ENCODE peak calls at places on chromosomes 11 and 22, in eight cellular contexts. Z is ELR; Y is caudate nucleus; L is mucosa of gallbladder; V is T-helper 2 cell; F is NCI-H1436; U is stimulated activated naive CD8-positive, alpha-beta T cell treated with anti-CD3 and anti-CD28 coated beads, Interleukin-15, amount 100 ng/mL, for 72 hours; R is effector CD4-positive, alpha-beta T cell. J is an unnamed sample.
A peak's percentile ranks its signal among the peaks of the same experiment; 100 is the strongest.

GRCh38 chr11:121119444-121119843 is 18.4 kb downstream of the TECTA start:
- DNase-seq in Z (no peak), Y (no peak), L (no peak), V (no peak), F (no peak), U (no peak), R (no peak), J (no peak)

GRCh38 chr11:133740928-133741327 is 104.4 kb downstream of the SPATA19 start:
- DNase-seq in Z (no peak), Y (no peak), L (no peak), V (no peak), F (no peak), U (no peak), R (no peak), J (no peak)

GRCh38 chr22:46373838-46374662 is 38.5 kb downstream of the TRMU start:
- DNase-seq in Z (no peak), Y (no peak), L (no peak), V (no peak), F (no peak), U (no peak), R (no peak), J (no peak)

GRCh38 chr11:94131363-94132115 is 2.9 kb downstream of the PANX1 start:
- DNase-seq in Z (peak; percentile 43), Y (no peak), L (no peak), V (no peak), F (no peak), U (no peak), R (no peak), J (no peak)

GRCh38 chr11:44766112-44766971 is 39.6 kb downstream of the TSPAN18 start:
- DNase-seq in Z (peak; percentile 44), Y (no peak), L (no peak), V (no peak), F (no peak), U (no peak), R (no peak), J (no peak)

GRCh38 chr11:94658888-94659287 is 91.7 kb downstream of the PIWIL4 start:
- DNase-seq in Z (no peak), Y (no peak), L (no peak), V (no peak), F (no peak), U (no peak), R (no peak), J (no peak)

GRCh38 chr11:103927535-103927934 is 108.9 kb upstream of the DDI1 start:
- DNase-seq in Z (peak; percentile 44), Y (no peak), L (no peak), V (no peak), F (no peak), U (no peak), R (no peak), J (no peak)

GRCh38 chr11:848380-848931 is 5.8 kb downstream of the TSPAN4 start:
- DNase-seq in Z (peak; percentile 45), Y (no peak), L (no peak), V (peak; percentile 60), F (peak; percentile 34), U (peak; percentile 72), R (peak; percentile 55), J (peak; percentile 46)